ENCODE peak calls at places on chromosomes 4 and X, in four cellular contexts. Q, A, K and U are unnamed samples.

GRCh38 chrX:104112326-104112951 is at the start of gene ZCCHC18:
- DNase-seq in A (peak; percentile 18), Q (peak; percentile 90), K (peak; percentile 82), U (peak; percentile 19)

GRCh38 chrX:124346064-124346876 is at the start of gene SH2D1A:
- DNase-seq in A (no peak), K (no peak), Q (no peak), U (peak; percentile 8)

GRCh38 chrX:98605941-98606340 is 1722.2 kb downstream of the RPA4 start:
- DNase-seq in K (no peak), A (no peak), Q (no peak), U (no peak)

GRCh38 chr4:34293459-34293858 is 1950.9 kb downstream of the ARAP2 start:
- DNase-seq in A (no peak), Q (no peak), K (no peak), U (no peak)

GRCh38 chr4:84493092-84493850 is 5.8 kb downstream of the NKX6-1 start:
- DNase-seq in K (no peak), Q (peak; percentile 76), A (no peak), U (no peak)

GRCh38 chrX:105190252-105190853 is 30.1 kb downstream of the TEX13A start:
- DNase-seq in Q (no peak), K (peak; percentile 43), A (no peak), U (no peak)

GRCh38 chr4:186029731-186030421 is 39.1 kb upstream of the TLR3 start:
- DNase-seq in K (peak; percentile 85), Q (peak; percentile 94), A (peak; percentile 76), U (no peak)

GRCh38 chrX:103148075-103148474 is 55.1 kb upstream of the NXF3 start:
- DNase-seq in A (no peak), Q (no peak), K (no peak), U (no peak)

GRCh38 chrX:107213477-107213876 is 7.1 kb downstream of the DNAAF6 start:
- DNase-seq in Q (no peak), A (no peak), K (no peak), U (no peak)

GRCh38 chrX:16148896-16149295 is 18.4 kb upstream of the MAGEB17 start:
- DNase-seq in A (no peak), Q (no peak), K (no peak), U (no peak)

GRCh38 chr4:148367756-148368155 is 74.5 kb downstream of the NR3C2 start:
- DNase-seq in K (no peak), A (no peak), Q (no peak), U (no peak)

GRCh38 chr4:14222630-14223029 is 595.1 kb upstream of the BOD1L1 start:
- DNase-seq in A (no peak), Q (no peak), K (no peak), U (no peak)

GRCh38 chr4:54942735-54943134 is 182.7 kb downstream of the KDR start:
- DNase-seq in A (no peak), K (peak; percentile 72), Q (no peak), U (no peak)

GRCh38 chrX:84415155-84415554 is 87.1 kb downstream of the HDX start:
- DNase-seq in Q (no peak), A (no peak), K (no peak), U (no peak)

GRCh38 chr4:157025898-157026297 is 50.1 kb upstream of the GLRB start:
- DNase-seq in A (no peak), Q (no peak), K (no peak), U (no peak)

GRCh38 chrX:131763674-131764073 is 219.8 kb downstream of the OR13H1 start:
- DNase-seq in Q (no peak), K (no peak), A (peak; percentile 91), U (peak; percentile 70)

GRCh38 chrX:11427082-11428033 is 134.1 kb downstream of the AMELX start:
- DNase-seq in K (peak; percentile 29), Q (peak; percentile 87), A (no peak), U (no peak)

GRCh38 chr4:100294356-100294755 is 104.1 kb upstream of the DDIT4L start:
- DNase-seq in K (no peak), Q (no peak), A (no peak), U (no peak)

GRCh38 chr4:27568236-27568951 is 707.8 kb downstream of the STIM2 start:
- DNase-seq in K (no peak), Q (no peak), A (no peak), U (no peak)

GRCh38 chr4:173420324-173420752 is 21.4 kb upstream of the SCRG1 start:
- DNase-seq in A (no peak), Q (no peak), K (peak; percentile 49), U (no peak)

GRCh38 chr4:76984788-76985211 is 35.2 kb downstream of the SEPTIN11 start:
- DNase-seq in K (peak; percentile 77), Q (peak; percentile 77), A (peak; percentile 46), U (no peak)

GRCh38 chrX:69616520-69617203 is 749 bp downstream of the EDA start:
- DNase-seq in K (peak; percentile 0), A (no peak), Q (peak; percentile 78), U (peak; percentile 0)

GRCh38 chrX:53494427-53494826 is 60.3 kb upstream of the HSD17B10 start:
- DNase-seq in Q (no peak), K (no peak), A (no peak), U (no peak)

GRCh38 chr4:159410076-159410777 is 307.3 kb downstream of the RAPGEF2 start:
- DNase-seq in Q (no peak), K (no peak), A (no peak), U (no peak)

GRCh38 chrX:107454302-107454701 is 4.8 kb downstream of the FRMPD3 start:
- DNase-seq in K (no peak), A (no peak), Q (no peak), U (no peak)

GRCh38 chrX:30821116-30821515 is 67.9 kb downstream of the TAB3 start:
- DNase-seq in Q (no peak), A (no peak), K (no peak), U (no peak)

GRCh38 chrX:31201503-31201902 is 129.7 kb upstream of the FTHL17 start:
- DNase-seq in K (peak; percentile 74), A (no peak), Q (no peak), U (no peak)

GRCh38 chrX:112814496-112814895 is 26.1 kb downstream of the AMOT start:
- DNase-seq in K (no peak), Q (no peak), A (no peak), U (no peak)

GRCh38 chrX:20032201-20032600 is 41.3 kb upstream of the BCLAF3 start:
- DNase-seq in K (no peak), A (no peak), Q (no peak), U (no peak)

GRCh38 chrX:20028588-20028987 is 37.7 kb upstream of the BCLAF3 start:
- DNase-seq in Q (no peak), A (no peak), K (no peak), U (no peak)

GRCh38 chrX:20026278-20026677 is 35.4 kb upstream of the BCLAF3 start:
- DNase-seq in Q (no peak), K (no peak), A (no peak), U (no peak)

GRCh38 chrX:20029728-20030127 is 38.9 kb upstream of the BCLAF3 start:
- DNase-seq in A (peak; percentile 62), K (no peak), Q (no peak), U (no peak)
- H3K4me3 ChIP-seq in A (no peak overlapping the region), K (no peak overlapping the region), Q (no peak overlapping the region), U (no peak overlapping the region)

GRCh38 chr4:66687393-66687971 is 857.8 kb downstream of the CENPC start:
- DNase-seq in A (no peak), K (no peak), Q (no peak), U (no peak)
- H3K27ac ChIP-seq in A (no peak overlapping the region), K (no peak overlapping the region), Q (no peak overlapping the region), U (no peak overlapping the region)

GRCh38 chr4:7970031-7970946 is 30.6 kb upstream of the AFAP1 start:
- DNase-seq in A (peak; percentile 27), K (peak; percentile 12), Q (no peak), U (peak; percentile 24)
- H3K4me3 ChIP-seq in A (no peak overlapping the region), K (peak overlapping the region; percentile 20), Q (no peak overlapping the region), U (peak overlapping the region; percentile 61)

GRCh38 chrX:75522565-75523411 is at the start of gene ZDHHC15:
- DNase-seq in K (peak; percentile 0), Q (peak; percentile 88), A (no peak), U (peak; percentile 5)
- H3K27ac ChIP-seq in K (no peak within 1 kb of the TSS), Q (peak within 1 kb of the TSS; percentile 75), A (peak within 1 kb of the TSS; percentile 78), U (no peak within 1 kb of the TSS)

GRCh38 chr4:139554726-139555072 is 1.3 kb downstream of the SETD7 start:
- DNase-seq in Q (no peak), A (no peak), K (no peak), U (no peak)

GRCh38 chr4:139555073-139555704 is 830 bp downstream of the SETD7 start:
- DNase-seq in A (peak; percentile 91), K (peak; percentile 96), Q (peak; percentile 96), U (peak; percentile 80)

GRCh38 chr4:139552908-139553307 is 3.1 kb downstream of the SETD7 start:
- DNase-seq in A (no peak), K (no peak), Q (no peak), U (no peak)

GRCh38 chr4:139552506-139552905 is 3.5 kb downstream of the SETD7 start:
- DNase-seq in Q (no peak), K (no peak), A (no peak), U (no peak)

DNA sequence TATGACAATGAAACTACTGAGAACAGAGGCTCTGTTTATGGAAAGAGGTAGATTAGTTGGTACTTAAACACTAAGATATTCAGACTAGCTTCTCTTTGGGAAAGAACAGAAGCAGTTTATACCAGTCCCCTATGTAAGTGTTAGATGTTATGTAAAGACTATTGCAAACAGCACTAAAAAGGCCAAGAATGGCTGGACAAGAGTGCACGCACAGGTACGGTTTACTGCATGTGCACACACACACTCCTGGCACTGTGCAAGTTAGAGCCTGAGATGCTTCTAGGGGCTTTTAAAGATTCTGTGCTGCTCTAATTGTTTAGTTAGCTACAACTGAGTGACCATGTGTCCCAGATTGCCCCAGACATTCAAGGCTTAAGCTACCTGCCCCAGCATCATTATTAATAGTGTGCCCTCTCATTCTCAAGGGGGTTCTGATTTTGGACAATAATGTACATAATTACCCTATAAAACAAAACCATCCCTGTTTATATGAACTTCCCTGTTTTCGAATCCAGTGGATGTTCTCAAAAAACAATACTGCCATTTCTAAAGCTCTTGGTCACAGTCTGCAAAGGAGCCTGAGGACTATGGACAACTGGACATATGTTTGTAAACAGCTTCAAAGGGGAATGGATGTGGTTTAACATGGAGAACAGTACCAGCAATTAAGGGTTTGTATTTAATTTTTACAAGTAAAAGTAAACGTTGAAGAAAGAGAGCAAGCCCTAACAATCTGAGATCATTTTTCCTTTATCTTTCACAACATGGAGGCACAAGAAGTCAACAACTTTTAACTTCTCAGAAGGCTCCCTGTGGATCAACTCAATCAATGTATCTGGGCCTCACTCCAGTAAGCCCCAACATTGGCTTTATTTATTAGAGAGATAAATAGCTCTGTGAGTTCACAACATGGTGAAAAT is 2.0 kb downstream of the SETD7 start:
- DNase-seq in Q (no peak), K (peak; percentile 11), A (no peak), U (no peak)
- H3K4me3 ChIP-seq in Q (no peak overlapping the region), K (peak overlapping the region; percentile 54), A (peak overlapping the region; percentile 97), U (no peak overlapping the region)

DNA sequence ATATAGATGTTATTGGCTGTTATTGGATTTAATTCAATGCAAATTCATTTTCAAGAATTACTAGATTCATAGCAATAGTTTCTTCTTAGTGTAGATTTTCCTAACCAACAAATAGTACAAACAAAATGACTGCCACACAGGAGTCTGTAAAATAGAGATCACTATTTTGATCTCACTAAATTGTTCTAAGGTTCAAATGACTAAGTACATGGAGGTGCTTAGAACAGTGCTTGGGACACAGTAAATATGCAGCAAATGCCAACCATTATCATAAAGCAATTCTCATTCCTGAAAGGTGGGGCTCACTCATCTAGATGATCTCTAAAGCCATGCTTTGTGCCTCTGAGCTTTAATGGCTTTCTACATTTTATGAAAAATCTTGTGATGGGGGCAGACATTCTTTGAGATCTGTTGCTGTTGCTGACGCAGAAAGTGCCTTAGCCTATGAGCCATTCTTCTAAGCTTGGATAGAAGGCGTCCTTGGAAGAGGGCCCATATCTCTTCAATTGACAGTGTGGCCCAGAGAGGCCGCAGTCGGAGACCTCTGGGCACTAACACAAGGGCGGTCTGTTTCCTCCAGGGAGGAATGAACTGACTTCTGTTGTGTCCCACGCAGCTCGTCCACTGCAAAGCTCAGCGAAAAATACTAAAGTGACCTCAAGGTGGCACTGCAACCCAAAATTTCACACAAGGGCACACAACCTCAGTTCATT is 23.6 kb downstream of the TLR10 start:
- DNase-seq in K (peak; percentile 64), A (peak; percentile 51), Q (no peak), U (peak; percentile 2)
- H3K27ac ChIP-seq in K (no peak overlapping the region), A (no peak overlapping the region), Q (no peak overlapping the region), U (no peak overlapping the region)